ENCODE peak calls at places on chromosomes 6 and 20, in four cellular contexts. Q is stomach; L is CD4-positive, alpha-beta memory T cell; C is colonic mucosa. O is an unnamed sample. For H3K36me3, the result is how much of the 10 kb centered on the place peaks cover.

GRCh38 chr6:2740601-2741000 is 10.1 kb downstream of the MYLK4 start:
- DNase-seq in L (no peak), C (no peak), Q (no peak), O (no peak)

GRCh38 chr6:115634131-115634530 is 426.6 kb downstream of the FRK start:
- DNase-seq in C (no peak), L (no peak), Q (no peak), O (no peak)

GRCh38 chr6:392441-393390 is 1.2 kb downstream of the IRF4 start:
- DNase-seq in Q (no peak), C (no peak), L (peak), O (no peak)

GRCh38 chr6:683742-684440 is 9.0 kb downstream of the EXOC2 start:
- DNase-seq in L (no peak), C (peak), Q (no peak), O (no peak)

GRCh38 chr20:19974621-19975435 is 42.3 kb upstream of the NAA20 start:
- DNase-seq in Q (peak), C (peak), L (no peak), O (no peak)

GRCh38 chr6:142867988-142868818 is 76.8 kb downstream of the HIVEP2 start:
- DNase-seq in C (no peak), Q (no peak), L (no peak), O (no peak)

GRCh38 chr6:87756858-87757257 is 54.8 kb upstream of the AKIRIN2 start:
- DNase-seq in C (no peak), L (no peak), Q (no peak), O (no peak)

GRCh38 chr6:11848852-11849731 is 70.5 kb upstream of the ADTRP start:
- DNase-seq in Q (no peak), C (no peak), L (no peak), O (no peak)

GRCh38 chr20:35468671-35469334 is 13.4 kb downstream of the CEP250 start:
- DNase-seq in C (no peak), Q (no peak), L (no peak), O (no peak)

GRCh38 chr6:106804238-106805016 is 170.1 kb downstream of the CD24 start:
- DNase-seq in Q (no peak), L (no peak), C (no peak), O (no peak)

GRCh38 chr6:170173416-170173990 is 117.4 kb downstream of the DLL1 start:
- DNase-seq in C (peak), Q (no peak), L (no peak), O (no peak)

GRCh38 chr6:24672573-24673182 is 5.8 kb downstream of the ACOT13 start:
- DNase-seq in C (no peak), Q (no peak), L (no peak), O (no peak)

GRCh38 chr20:33373735-33374605 is 27.3 kb downstream of the CDK5RAP1 start:
- DNase-seq in L (no peak), C (no peak), Q (no peak), O (no peak)

GRCh38 chr20:58228103-58228483 is 360 bp downstream of the ANKRD60 start:
- DNase-seq in C (no peak), Q (no peak), L (no peak), O (no peak)

GRCh38 chr6:127301199-127301700 is 34.6 kb downstream of the RNF146 start:
- DNase-seq in L (no peak), C (no peak), Q (no peak), O (no peak)

GRCh38 chr20:34536798-34537394 is 20.7 kb downstream of the DYNLRB1 start:
- DNase-seq in C (peak), Q (peak), L (peak), O (no peak)

GRCh38 chr20:12113468-12114371 is 196.0 kb downstream of the BTBD3 start:
- DNase-seq in C (peak), L (no peak), Q (peak), O (no peak)

GRCh38 chr6:159257846-159258245 is 88.6 kb downstream of the FNDC1 start:
- DNase-seq in Q (no peak), L (no peak), C (no peak), O (no peak)

GRCh38 chr20:48819813-48820648 is 7.8 kb downstream of the PREX1 start:
- DNase-seq in L (no peak), C (no peak), Q (no peak), O (no peak)

GRCh38 chr6:139402935-139403386 is 28.5 kb upstream of the CITED2 start:
- DNase-seq in Q (no peak), L (no peak), C (no peak), O (no peak)

GRCh38 chr6:3193102-3193837 is 34.2 kb downstream of the TUBB2B start:
- DNase-seq in C (no peak), Q (no peak), L (no peak), O (no peak)

GRCh38 chr20:35598899-35599775 is 16.5 kb upstream of the SPAG4 start:
- DNase-seq in Q (peak), C (no peak), L (no peak), O (no peak)

GRCh38 chr6:136468711-136469110 is 81.5 kb downstream of the MAP7 start:
- DNase-seq in Q (no peak), L (no peak), C (no peak), O (no peak)

GRCh38 chr20:62052842-62053464 is 12.7 kb downstream of the TAF4 start:
- DNase-seq in L (no peak), C (no peak), Q (no peak), O (no peak)

GRCh38 chr20:39412091-39412490 is 449.9 kb downstream of the DHX35 start:
- DNase-seq in Q (no peak), C (no peak), L (no peak), O (no peak)

GRCh38 chr6:38131527-38131965 is 312.0 kb downstream of the ZFAND3 start:
- DNase-seq in L (no peak), C (no peak), Q (no peak), O (no peak)

GRCh38 chr6:133888931-133889556 is at the start of gene TCF21:
- DNase-seq in L (no peak), Q (peak), C (peak), O (no peak)

GRCh38 chr6:24492475-24492874 is 2.3 kb upstream of the ALDH5A1 start:
- DNase-seq in Q (no peak), L (no peak), C (peak), O (no peak)

GRCh38 chr6:7071405-7071804 is 36.4 kb upstream of the RREB1 start:
- DNase-seq in Q (no peak), L (no peak), C (no peak), O (no peak)

GRCh38 chr20:59220161-59220560 is 56.5 kb downstream of the ZNF831 start:
- DNase-seq in L (no peak), Q (no peak), C (no peak), O (no peak)

GRCh38 chr20:56212071-56212470 is 36.5 kb upstream of the MC3R start:
- DNase-seq in Q (no peak), L (no peak), C (no peak), O (no peak)

GRCh38 chr6:158903801-158904200 is 84.6 kb upstream of the EZR start:
- DNase-seq in C (no peak), Q (no peak), L (no peak), O (no peak)

GRCh38 chr20:24699321-24700165 is 230.1 kb downstream of the SYNDIG1 start:
- DNase-seq in L (no peak), Q (peak), C (no peak), O (no peak)

GRCh38 chr6:28353981-28354676 is 4.4 kb downstream of the ZKSCAN3 start:
- DNase-seq in L (no peak), Q (peak), C (peak), O (no peak)

GRCh38 chr6:28356666-28357020 is 6.9 kb downstream of the ZKSCAN3 start:
- DNase-seq in C (no peak), L (no peak), Q (no peak), O (no peak)

GRCh38 chr6:28355743-28356665 is 6.3 kb downstream of the ZKSCAN3 start:
- DNase-seq in Q (peak), C (peak), L (peak), O (peak)

GRCh38 chr6:28353356-28353755 is 3.6 kb downstream of the ZKSCAN3 start:
- DNase-seq in Q (no peak), C (no peak), L (no peak), O (no peak)

DNA sequence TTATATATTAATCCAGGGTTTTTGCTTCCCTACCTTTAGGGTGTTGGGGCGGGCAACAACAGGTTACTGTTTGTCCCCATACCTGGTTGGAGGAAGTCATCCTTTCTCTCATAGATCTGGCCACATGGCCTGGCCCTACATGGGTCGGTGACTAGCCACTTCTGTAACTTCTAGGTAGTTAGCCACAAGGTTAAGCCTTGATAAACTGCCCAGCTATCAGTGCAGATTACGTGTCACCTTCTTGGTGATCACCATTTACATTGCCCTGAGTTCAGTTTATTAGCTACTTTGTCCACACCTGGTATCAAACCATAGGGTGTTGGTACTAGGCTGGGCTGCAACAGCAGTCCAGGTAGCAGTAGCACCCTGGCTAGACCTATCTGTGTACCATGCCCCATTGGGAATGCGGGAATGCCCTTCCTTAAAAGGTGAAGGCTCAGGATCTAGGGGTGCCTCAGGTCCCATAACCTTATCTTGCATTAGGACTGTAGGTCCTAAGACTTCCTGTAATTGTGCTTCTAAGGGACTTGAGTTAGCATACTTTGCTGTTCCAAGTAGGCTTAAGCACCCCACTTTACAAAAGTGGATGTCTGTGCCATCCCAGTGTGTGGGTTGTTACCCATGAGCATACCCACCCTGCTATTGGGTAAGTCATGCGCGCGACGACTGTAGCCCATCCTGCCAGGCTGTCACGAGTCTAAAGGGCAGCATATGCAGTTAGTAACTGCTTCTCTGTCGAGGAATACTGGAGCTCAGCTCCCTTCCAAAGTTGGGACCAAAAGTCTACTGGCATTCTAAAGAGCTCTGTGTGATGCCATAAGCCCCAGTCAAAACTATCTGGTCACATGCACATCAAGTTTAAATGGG is 5.2 kb downstream of the ZKSCAN3 start:
- DNase-seq in C (no peak), L (no peak), Q (no peak), O (no peak)
- H3K4me3 ChIP-seq in C (peak), L (no peak), Q (peak), O (no peak)

DNA sequence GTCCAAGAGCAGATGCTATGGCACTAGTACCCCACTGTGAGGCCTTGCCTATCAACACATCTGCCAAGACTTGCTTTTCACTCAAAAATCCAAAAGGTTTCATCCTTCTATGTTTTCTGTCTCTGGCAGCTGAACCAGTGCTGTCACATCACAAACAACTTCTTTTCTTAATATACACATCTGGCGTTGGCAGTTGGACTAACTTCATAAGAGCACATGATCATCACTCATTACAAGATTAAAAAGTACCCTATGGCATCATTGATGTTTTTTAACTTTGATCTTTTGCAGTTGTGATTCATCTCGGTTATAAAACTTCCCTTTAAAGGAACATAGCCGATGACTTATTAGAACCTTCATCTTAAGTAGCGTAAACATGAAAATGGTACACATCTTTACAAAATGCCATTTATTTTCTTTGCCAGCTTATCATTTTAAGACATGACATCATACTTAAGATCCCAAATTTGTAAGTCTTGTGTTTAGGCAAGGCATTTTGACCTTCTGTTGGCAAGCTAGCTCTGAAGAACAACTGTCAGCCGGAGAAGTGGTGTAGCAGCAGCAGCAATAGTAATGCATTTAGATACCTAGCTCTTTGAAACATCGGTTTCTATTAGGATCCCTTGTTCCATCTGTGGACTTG is 64.2 kb upstream of the SUPT3H start:
- DNase-seq in Q (no peak), L (no peak), C (no peak), O (no peak)
- H3K36me3 ChIP-seq in Q (under half), L (under half), C (under half), O (under half)

GRCh38 chr6:36660771-36661471 is 17.6 kb upstream of the CDKN1A start:
- DNase-seq in Q (peak), C (peak), L (no peak), O (no peak)
- H3K4me3 ChIP-seq in Q (peak), C (no peak), L (no peak), O (no peak)

GRCh38 chr20:63284981-63285524 is 7.9 kb upstream of the COL20A1 start:
- DNase-seq in Q (no peak), L (no peak), C (no peak), O (no peak)
- H3K36me3 ChIP-seq in Q (half or more), L (under half), C (under half), O (half or more)

GRCh38 chr6:151088599-151088935 is 151.2 kb upstream of the AKAP12 start:
- DNase-seq in L (no peak), Q (no peak), C (no peak), O (no peak)

GRCh38 chr6:151089916-151090443 is 149.8 kb upstream of the AKAP12 start:
- DNase-seq in Q (no peak), L (no peak), C (no peak), O (no peak)

GRCh38 chr6:151091571-151091970 is 148.2 kb upstream of the AKAP12 start:
- DNase-seq in L (no peak), Q (no peak), C (no peak), O (no peak)

GRCh38 chr6:151084275-151084674 is 155.5 kb upstream of the AKAP12 start:
- DNase-seq in C (no peak), Q (no peak), L (no peak), O (no peak)

DNA sequence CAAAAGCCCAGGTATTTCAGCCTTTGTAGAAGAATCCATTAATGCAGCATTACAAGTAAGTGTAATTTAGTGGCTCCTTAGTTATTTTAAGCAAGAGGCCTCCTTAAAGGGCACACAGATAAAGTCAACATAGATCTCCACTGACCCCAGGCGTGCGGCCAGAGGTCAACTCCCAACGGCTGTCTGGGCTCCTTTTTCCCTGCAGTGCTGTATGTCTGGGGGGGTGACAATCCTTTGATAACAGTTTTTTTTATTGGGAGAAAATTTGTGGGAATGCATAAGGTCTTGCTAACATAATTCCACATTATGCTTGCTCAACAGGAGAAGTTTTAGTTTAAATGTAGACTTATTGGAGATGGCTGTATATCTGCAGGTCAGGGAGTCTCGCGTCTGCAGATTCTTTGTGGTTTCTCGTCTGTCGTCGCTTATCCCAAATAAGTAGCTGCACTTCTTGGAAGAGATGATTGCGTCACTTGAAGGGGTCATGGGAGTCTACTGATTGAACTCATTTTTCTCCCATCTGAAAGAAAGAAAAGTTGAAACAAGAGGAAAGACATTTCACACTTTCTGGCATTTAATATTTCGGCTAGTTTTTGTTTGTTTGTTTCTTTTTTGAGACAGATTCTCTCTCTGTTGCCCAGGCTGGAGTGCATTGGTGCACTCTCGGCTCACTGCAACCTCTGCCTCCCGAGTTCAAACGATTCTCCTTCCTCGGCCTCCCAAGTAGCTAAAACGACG is 151.7 kb upstream of the AKAP12 start:
- DNase-seq in L (no peak), Q (no peak), C (no peak), O (no peak)
- H3K4me3 ChIP-seq in L (no peak), Q (no peak), C (no peak), O (no peak)

GRCh38 chr6:4396032-4396431 is 260.7 kb upstream of the ECI2 start:
- DNase-seq in Q (no peak), L (no peak), C (no peak), O (no peak)
- H3K36me3 ChIP-seq in Q (under half), L (under half), C (under half), O (under half)

O was measured in effector memory CD4-positive, alpha-beta T cell.